ENCODE peak calls at places on chromosomes 16 and 17, in seven cellular contexts. B is GM12865, Z is brain pericyte, K is pancreas, E is AG10803, J is HuH-7, D is GM12891. Y is an unnamed sample.

GRCh38 chr16:8634991-8635736 is 13.7 kb downstream of the METTL22 start:
- DNase-seq in B (no peak), Z (no peak), K (no peak), E (peak), J (peak), D (no peak), Y (no peak)

GRCh38 chr17:82848022-82848592 is 8.3 kb upstream of the ZNF750 start:
- DNase-seq in B (no peak), Z (peak), K (no peak), E (peak), J (no peak), D (no peak), Y (peak)

GRCh38 chr16:87628246-87628923 is 26.1 kb downstream of the JPH3 start:
- DNase-seq in B (no peak), Z (no peak), K (no peak), E (no peak), J (no peak), D (no peak), Y (no peak)

GRCh38 chr16:81237282-81237681 is 1.2 kb upstream of the BCO1 start:
- DNase-seq in B (no peak), Z (no peak), K (peak), E (peak), J (no peak), D (no peak), Y (no peak)

GRCh38 chr17:41500131-41500911 is 5.1 kb downstream of the KRT13 start:
- DNase-seq in B (no peak), Z (no peak), K (no peak), E (peak), J (no peak), D (no peak), Y (no peak)

GRCh38 chr17:72342582-72343527 is 222.0 kb downstream of the SOX9 start:
- DNase-seq in B (no peak), Z (no peak), K (no peak), E (peak), J (no peak), D (no peak), Y (no peak)

GRCh38 chr17:63450551-63450950 is 4.4 kb upstream of the CYB561 start:
- DNase-seq in B (no peak), Z (no peak), K (no peak), E (no peak), J (no peak), D (no peak), Y (no peak)

GRCh38 chr17:77884019-77884418 is 74.5 kb upstream of the TNRC6C start:
- DNase-seq in B (no peak), Z (no peak), K (peak), E (no peak), J (no peak), D (no peak), Y (no peak)

GRCh38 chr16:23803591-23804123 is 32.1 kb upstream of the PRKCB start:
- DNase-seq in B (peak), Z (no peak), K (peak), E (peak), J (peak), D (peak), Y (peak)

GRCh38 chr16:81635336-81635947 is 143.6 kb upstream of the PLCG2 start:
- DNase-seq in B (no peak), Z (no peak), K (no peak), E (no peak), J (no peak), D (no peak), Y (no peak)

GRCh38 chr16:19689342-19689741 is 28.7 kb downstream of the KNOP1 start:
- DNase-seq in B (no peak), Z (no peak), K (no peak), E (no peak), J (no peak), D (no peak), Y (no peak)

Y was measured in central memory CD8-positive, alpha-beta T cell.